ENCODE peak calls at places on chromosomes 3 and 15, in four cellular contexts. E, H, U and T are unnamed samples.

GRCh38 chr3:42442640-42443039 is 32.2 kb upstream of the LYZL4 start:
- DNase-seq in H (no peak), E (no peak), U (no peak), T (peak)

GRCh38 chr3:159764211-159765024 is 224.2 kb upstream of the IL12A start:
- DNase-seq in U (no peak), H (no peak), E (peak), T (peak)

GRCh38 chr3:108305484-108306172 is 9.3 kb downstream of the HHLA2 start:
- DNase-seq in H (no peak), E (no peak), U (no peak), T (no peak)

GRCh38 chr15:90839187-90840071 is 29.0 kb upstream of the FURIN start:
- DNase-seq in E (peak), U (no peak), H (peak), T (no peak)

GRCh38 chr3:182709306-182709705 is 84.0 kb upstream of the ATP11B start:
- DNase-seq in U (no peak), E (no peak), H (no peak), T (no peak)

GRCh38 chr15:65092046-65092770 is 15.7 kb downstream of the KBTBD13 start:
- DNase-seq in U (no peak), H (no peak), E (no peak), T (no peak)

GRCh38 chr15:77144028-77144427 is 73.1 kb upstream of the TSPAN3 start:
- DNase-seq in H (no peak), U (no peak), E (peak), T (no peak)

GRCh38 chr3:184619348-184619747 is 57.8 kb downstream of the EPHB3 start:
- DNase-seq in H (no peak), E (no peak), U (no peak), T (no peak)

GRCh38 chr15:83380682-83381081 is 66.5 kb upstream of the SH3GL3 start:
- DNase-seq in H (no peak), E (peak), U (peak), T (peak)

GRCh38 chr15:20344601-20345400 is 196.8 kb downstream of the GOLGA6L6 start:
- DNase-seq in U (no peak), H (no peak), E (no peak), T (peak)

GRCh38 chr3:129665024-129665768 is 58.7 kb upstream of the PLXND1 start:
- DNase-seq in U (no peak), E (peak), H (no peak), T (no peak)

DNA sequence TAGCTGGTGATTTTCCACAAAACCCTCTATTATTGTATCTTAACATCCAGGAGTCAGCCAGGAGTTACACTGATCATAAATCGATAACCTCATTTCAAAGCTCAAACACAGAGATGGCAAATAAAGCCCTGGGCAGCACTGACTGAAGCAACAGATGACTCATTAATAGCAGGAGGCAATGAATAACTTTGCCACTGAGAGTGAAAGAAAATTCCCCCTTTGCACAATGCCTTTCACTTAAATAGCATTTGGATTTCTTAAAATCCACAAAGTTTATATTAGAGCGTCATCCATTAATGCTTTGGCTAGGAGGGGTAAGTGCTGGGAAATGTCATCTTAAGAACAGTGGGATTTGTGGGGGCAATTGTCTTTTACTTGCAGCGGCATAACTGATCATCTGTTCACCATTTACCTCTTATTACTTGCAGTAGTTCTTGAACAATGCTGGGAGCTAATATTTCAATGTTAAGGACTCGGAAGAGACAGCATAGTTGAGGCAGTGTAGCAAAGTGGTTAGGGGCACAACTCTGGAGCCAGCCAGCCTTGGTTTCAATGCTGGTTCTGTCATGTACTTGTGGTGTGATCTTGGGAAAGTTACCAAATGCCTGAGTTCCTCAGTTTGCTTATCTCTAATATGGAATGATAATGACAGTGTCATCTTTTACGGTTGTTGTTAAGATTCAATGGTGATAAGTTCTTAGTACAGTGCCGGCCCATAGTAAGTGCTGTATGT is 630.4 kb upstream of the TBL1XR1 start:
- DNase-seq in U (no peak), H (no peak), E (peak), T (no peak)
- TF ChIP-seq CHD1 in U (no peak), H (no peak), E (no peak), T (no peak)

GRCh38 chr3:27467545-27467944 is 16.6 kb downstream of the SLC4A7 start:
- DNase-seq in U (no peak), H (no peak), E (peak), T (peak)
- TF ChIP-seq CHD1 in U (no peak), H (no peak), E (no peak), T (no peak)

GRCh38 chr3:1195922-1196321 is 103.1 kb downstream of the CNTN6 start:
- DNase-seq in U (no peak), H (no peak), E (peak), T (no peak)
- TF ChIP-seq CHD1 in U (no peak), H (no peak), E (no peak), T (no peak)

DNA sequence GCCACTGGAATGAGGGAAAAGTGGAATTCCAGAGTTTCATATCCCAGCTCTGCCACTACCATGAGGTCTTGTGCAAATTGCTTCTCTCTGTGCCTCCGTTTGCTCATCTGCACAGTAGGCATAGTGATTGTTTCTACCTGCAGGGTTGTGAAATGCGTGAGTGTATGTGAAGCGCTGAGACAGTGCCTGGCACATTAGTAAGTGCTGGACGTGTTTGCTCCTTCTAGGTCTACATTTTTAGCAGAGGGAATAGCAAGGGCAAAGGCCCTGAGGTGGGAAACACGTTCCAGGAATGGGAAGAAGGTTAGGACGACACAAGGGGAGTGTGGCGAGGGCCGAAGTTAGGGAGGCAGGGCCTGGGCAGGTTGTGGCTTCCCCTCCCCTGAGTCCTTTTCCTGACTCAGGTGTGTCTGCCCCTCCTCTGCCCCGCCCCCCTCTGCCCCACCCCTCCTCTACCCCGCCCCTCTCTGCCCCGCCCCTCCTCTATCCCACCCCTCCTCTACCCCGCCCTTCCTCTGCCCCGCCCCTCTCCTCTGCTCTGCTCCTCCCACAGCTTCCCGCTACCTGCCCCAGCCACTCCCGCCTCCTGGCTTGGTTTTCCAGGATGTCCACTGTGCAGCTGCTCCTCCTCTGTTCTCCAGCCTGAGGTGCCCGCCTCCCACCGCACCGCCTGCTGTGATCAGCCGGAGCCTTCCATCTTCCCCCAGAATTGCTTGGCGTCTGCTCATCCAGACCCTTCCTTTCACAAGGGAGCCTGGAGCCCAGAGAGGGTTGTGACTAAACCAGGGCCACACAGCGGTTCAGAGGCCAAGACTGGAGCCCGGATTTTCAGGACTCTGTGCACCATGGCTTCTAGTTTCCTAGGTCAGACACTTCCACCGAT is 31.1 kb upstream of the SMAD6 start:
- DNase-seq in E (no peak), H (peak), U (no peak), T (peak)
- TF ChIP-seq CHD1 in E (no peak), H (no peak), U (no peak), T (no peak)

DNA sequence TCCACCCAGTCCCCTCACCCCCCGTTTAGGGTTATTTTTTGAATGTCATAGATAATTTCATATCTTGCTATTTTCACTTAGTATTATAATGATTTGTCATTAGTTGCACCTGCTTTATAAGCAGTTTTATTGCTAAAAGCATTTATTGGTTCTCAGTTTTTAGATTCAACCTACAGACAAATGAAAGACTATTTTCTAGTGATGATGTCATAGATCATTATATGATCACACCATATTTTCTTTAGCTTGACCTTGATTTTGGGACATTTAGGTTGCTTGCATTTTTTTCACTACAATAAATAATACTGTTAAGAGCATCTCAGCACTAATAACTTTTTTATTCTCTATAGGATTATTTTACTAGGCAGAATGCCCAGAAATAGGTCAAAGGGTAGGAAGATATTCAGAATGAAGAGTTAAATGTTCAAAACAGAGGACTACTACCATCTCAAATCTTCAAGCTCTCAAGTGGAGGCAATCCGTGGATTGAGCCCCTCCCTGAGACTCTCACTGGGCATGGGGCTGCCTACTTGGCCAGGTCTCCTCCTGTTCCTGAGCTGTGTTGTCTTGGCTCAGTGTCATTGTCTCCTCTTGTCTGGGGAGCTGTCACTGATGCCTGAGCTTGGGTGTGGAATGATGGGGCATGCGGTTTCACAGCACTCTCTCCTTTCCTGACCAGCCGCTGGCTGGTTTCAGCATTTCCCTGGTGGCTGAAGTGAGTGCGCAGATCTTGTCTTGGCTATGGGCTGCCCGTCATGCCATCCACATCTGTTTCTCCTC is 28.4 kb downstream of the CHCHD6 start:
- DNase-seq in E (peak), H (no peak), U (no peak), T (no peak)
- TF ChIP-seq CHD1 in E (no peak), H (no peak), U (no peak), T (no peak)

DNA sequence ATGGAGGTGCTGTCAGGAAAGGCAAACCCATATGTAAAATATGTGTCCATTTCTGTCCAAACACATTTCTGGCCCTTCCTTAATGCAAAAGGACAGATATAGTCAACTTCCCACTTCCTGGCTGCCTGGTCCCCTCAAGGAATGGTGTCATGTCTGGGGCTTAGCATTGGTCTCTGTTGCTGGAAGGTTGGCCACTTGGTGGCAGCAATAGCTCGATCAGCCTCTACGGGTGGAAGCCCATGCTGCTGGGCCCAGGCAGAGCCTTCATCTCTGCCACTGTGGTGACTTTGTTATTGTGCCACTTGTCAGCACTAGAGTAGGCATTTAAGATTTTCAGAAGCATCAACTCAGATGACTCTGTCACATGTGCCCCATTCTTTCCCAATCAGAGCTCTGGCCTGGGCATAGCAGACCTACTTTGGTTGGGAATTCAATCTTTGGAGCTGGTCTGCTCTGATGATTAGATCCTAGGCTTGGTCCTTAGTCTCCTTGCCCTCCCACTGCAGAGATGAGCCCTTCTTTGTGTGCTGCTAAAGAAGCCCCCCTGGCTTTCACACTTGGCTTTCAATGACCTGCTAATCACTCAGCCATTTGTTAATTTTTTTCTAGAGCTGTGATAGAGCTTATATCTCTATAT is 51.0 kb upstream of the SPSB4 start:
- DNase-seq in H (peak), U (peak), E (peak), T (peak)
- TF ChIP-seq CHD1 in H (no peak), U (no peak), E (no peak), T (no peak)